ENCODE peak calls at places on chromosomes 16 and 17, in four cellular contexts. One of them, this sample, is unnamed.

GRCh38 chr17:61556224-61557188 is 34.5 kb downstream of the NACA2 start:
- DNase-seq in nephron progenitor cell: no peak
- DNase-seq in GM13977: no peak
- DNase-seq in astrocyte of the cerebellum: peak
- DNase-seq in this sample: peak

GRCh38 chr16:69563605-69564580 is 1.9 kb upstream of the NFAT5 start:
- DNase-seq in nephron progenitor cell: no peak
- DNase-seq in GM13977: peak
- DNase-seq in astrocyte of the cerebellum: no peak
- DNase-seq in this sample: peak

GRCh38 chr17:949623-950338 is 29.8 kb downstream of the NXN start:
- DNase-seq in nephron progenitor cell: peak
- DNase-seq in GM13977: no peak
- DNase-seq in astrocyte of the cerebellum: no peak
- DNase-seq in this sample: no peak

GRCh38 chr17:68440526-68440925 is 16.8 kb downstream of the WIPI1 start:
- DNase-seq in nephron progenitor cell: no peak
- DNase-seq in GM13977: no peak
- DNase-seq in astrocyte of the cerebellum: no peak
- DNase-seq in this sample: no peak

GRCh38 chr17:36205637-36206458 is 5.0 kb upstream of the CCL4L2 start:
- DNase-seq in nephron progenitor cell: no peak
- DNase-seq in GM13977: no peak
- DNase-seq in astrocyte of the cerebellum: no peak
- DNase-seq in this sample: no peak

GRCh38 chr17:83176956-83177583 is 97.7 kb downstream of the METRNL start:
- DNase-seq in nephron progenitor cell: no peak
- DNase-seq in GM13977: no peak
- DNase-seq in astrocyte of the cerebellum: no peak
- DNase-seq in this sample: no peak

GRCh38 chr17:7548585-7549400 is at the start of gene TNFSF12:
- DNase-seq in nephron progenitor cell: peak
- DNase-seq in GM13977: peak
- DNase-seq in astrocyte of the cerebellum: no peak
- DNase-seq in this sample: no peak

GRCh38 chr17:42340691-42341127 is 47.5 kb downstream of the STAT3 start:
- DNase-seq in nephron progenitor cell: no peak
- DNase-seq in GM13977: no peak
- DNase-seq in astrocyte of the cerebellum: no peak
- DNase-seq in this sample: no peak

GRCh38 chr17:61996916-61997605 is 68.0 kb downstream of the MED13 start:
- DNase-seq in nephron progenitor cell: no peak
- DNase-seq in GM13977: no peak
- DNase-seq in astrocyte of the cerebellum: no peak
- DNase-seq in this sample: no peak

GRCh38 chr17:48494335-48494734 is 36.5 kb downstream of the HOXB1 start:
- DNase-seq in nephron progenitor cell: no peak
- DNase-seq in GM13977: no peak
- DNase-seq in astrocyte of the cerebellum: peak
- DNase-seq in this sample: no peak

GRCh38 chr16:68954871-68955635 is 111.7 kb downstream of the TANGO6 start:
- DNase-seq in nephron progenitor cell: no peak
- DNase-seq in GM13977: no peak
- DNase-seq in astrocyte of the cerebellum: no peak
- DNase-seq in this sample: no peak

GRCh38 chr16:65698943-65699342 is 577.1 kb upstream of the CDH11 start:
- DNase-seq in nephron progenitor cell: no peak
- DNase-seq in GM13977: no peak
- DNase-seq in astrocyte of the cerebellum: no peak
- DNase-seq in this sample: no peak

GRCh38 chr17:50026046-50026675 is 29.7 kb upstream of the ITGA3 start:
- DNase-seq in nephron progenitor cell: no peak
- DNase-seq in GM13977: no peak
- DNase-seq in astrocyte of the cerebellum: no peak
- DNase-seq in this sample: no peak

GRCh38 chr17:50027639-50028206 is 28.2 kb upstream of the ITGA3 start:
- DNase-seq in nephron progenitor cell: no peak
- DNase-seq in GM13977: no peak
- DNase-seq in astrocyte of the cerebellum: peak
- DNase-seq in this sample: no peak

GRCh38 chr17:50028207-50029120 is 27.4 kb upstream of the ITGA3 start:
- DNase-seq in nephron progenitor cell: peak
- DNase-seq in GM13977: no peak
- DNase-seq in astrocyte of the cerebellum: no peak
- DNase-seq in this sample: no peak

GRCh38 chr17:50029185-50029584 is 26.7 kb upstream of the ITGA3 start:
- DNase-seq in nephron progenitor cell: no peak
- DNase-seq in GM13977: peak
- DNase-seq in astrocyte of the cerebellum: no peak
- DNase-seq in this sample: no peak

GRCh38 chr17:50026901-50027638 is 28.8 kb upstream of the ITGA3 start:
- DNase-seq in nephron progenitor cell: peak
- DNase-seq in GM13977: peak
- DNase-seq in astrocyte of the cerebellum: peak
- DNase-seq in this sample: peak
- TF ChIP-seq CTCF in nephron progenitor cell: peak
- TF ChIP-seq CTCF in GM13977: peak
- TF ChIP-seq CTCF in astrocyte of the cerebellum: peak
- TF ChIP-seq CTCF in this sample: peak

GRCh38 chr17:79028496-79029326 is 4.7 kb downstream of the C1QTNF1 start:
- DNase-seq in nephron progenitor cell: no peak
- DNase-seq in GM13977: no peak
- DNase-seq in astrocyte of the cerebellum: no peak
- DNase-seq in this sample: no peak
- TF ChIP-seq CTCF in nephron progenitor cell: no peak
- TF ChIP-seq CTCF in GM13977: no peak
- TF ChIP-seq CTCF in astrocyte of the cerebellum: peak
- TF ChIP-seq CTCF in this sample: peak

GRCh38 chr16:27749547-27749875 is 199.6 kb downstream of the KATNIP start:
- DNase-seq in nephron progenitor cell: no peak
- DNase-seq in GM13977: no peak
- DNase-seq in astrocyte of the cerebellum: no peak
- DNase-seq in this sample: no peak

GRCh38 chr16:27749946-27750345 is 200.0 kb downstream of the KATNIP start:
- DNase-seq in nephron progenitor cell: no peak
- DNase-seq in GM13977: no peak
- DNase-seq in astrocyte of the cerebellum: no peak
- DNase-seq in this sample: no peak

GRCh38 chr16:27747946-27748345 is 198.0 kb downstream of the KATNIP start:
- DNase-seq in nephron progenitor cell: no peak
- DNase-seq in GM13977: no peak
- DNase-seq in astrocyte of the cerebellum: no peak
- DNase-seq in this sample: no peak

GRCh38 chr16:27751676-27752075 is 201.7 kb downstream of the KATNIP start:
- DNase-seq in nephron progenitor cell: no peak
- DNase-seq in GM13977: no peak
- DNase-seq in astrocyte of the cerebellum: no peak
- DNase-seq in this sample: no peak

GRCh38 chr16:27748868-27749546 is 199.1 kb downstream of the KATNIP start:
- DNase-seq in nephron progenitor cell: no peak
- DNase-seq in GM13977: peak
- DNase-seq in astrocyte of the cerebellum: peak
- DNase-seq in this sample: peak
- TF ChIP-seq CTCF in nephron progenitor cell: no peak
- TF ChIP-seq CTCF in GM13977: peak
- TF ChIP-seq CTCF in astrocyte of the cerebellum: peak
- TF ChIP-seq CTCF in this sample: peak

GRCh38 chr17:76397184-76397583 is 12.8 kb downstream of the SPHK1 start:
- DNase-seq in nephron progenitor cell: no peak
- DNase-seq in GM13977: no peak
- DNase-seq in astrocyte of the cerebellum: no peak
- DNase-seq in this sample: no peak
- TF ChIP-seq CTCF in nephron progenitor cell: no peak
- TF ChIP-seq CTCF in GM13977: no peak
- TF ChIP-seq CTCF in astrocyte of the cerebellum: no peak
- TF ChIP-seq CTCF in this sample: no peak

This sample was measured in OCI-LY7.